ENCODE peak calls at places on chromosomes 7 and 10, in ten cellular contexts. One of them, this sample, is unnamed.
A peak's percentile ranks its signal among the peaks of the same experiment; 100 is the strongest.

GRCh38 chr10:57979986-57980385 is 287.7 kb downstream of the IPMK start:
- DNase-seq in uterus: no peak
- DNase-seq in nephron progenitor cell: no peak
- DNase-seq in H9: no peak
- DNase-seq in fibroblast of lung: no peak
- DNase-seq in right lobe of liver: no peak
- DNase-seq in progenitor cell of endocrine pancreas: no peak
- DNase-seq in mammary epithelial cell: no peak
- DNase-seq in transverse colon: no peak
- DNase-seq in HCT116: no peak
- DNase-seq in this sample: no peak

GRCh38 chr10:308572-309085 is 173.4 kb downstream of the ZMYND11 start:
- DNase-seq in uterus: no peak
- DNase-seq in nephron progenitor cell: no peak
- DNase-seq in H9: no peak
- DNase-seq in fibroblast of lung: no peak
- DNase-seq in right lobe of liver: peak; percentile 52
- DNase-seq in progenitor cell of endocrine pancreas: no peak
- DNase-seq in mammary epithelial cell: no peak
- DNase-seq in transverse colon: peak; percentile 20
- DNase-seq in HCT116: no peak
- DNase-seq in this sample: peak; percentile 75

GRCh38 chr10:24920907-24921881 is 31.2 kb downstream of the PRTFDC1 start:
- DNase-seq in uterus: peak; percentile 55
- DNase-seq in nephron progenitor cell: no peak
- DNase-seq in H9: peak; percentile 31
- DNase-seq in fibroblast of lung: peak; percentile 98
- DNase-seq in right lobe of liver: peak; percentile 57
- DNase-seq in progenitor cell of endocrine pancreas: no peak
- DNase-seq in mammary epithelial cell: peak; percentile 86
- DNase-seq in transverse colon: peak; percentile 45
- DNase-seq in HCT116: no peak
- DNase-seq in this sample: peak; percentile 40

GRCh38 chr10:58513189-58514101 is 773 bp downstream of the BICC1 start:
- DNase-seq in uterus: peak; percentile 81
- DNase-seq in nephron progenitor cell: peak; percentile 46
- DNase-seq in H9: peak; percentile 39
- DNase-seq in fibroblast of lung: peak; percentile 78
- DNase-seq in right lobe of liver: peak; percentile 23
- DNase-seq in progenitor cell of endocrine pancreas: peak; percentile 23
- DNase-seq in mammary epithelial cell: peak; percentile 62
- DNase-seq in transverse colon: peak; percentile 45
- DNase-seq in HCT116: no peak
- DNase-seq in this sample: peak; percentile 46

GRCh38 chr7:135853499-135853898 is 104.9 kb upstream of the FAM180A start:
- DNase-seq in uterus: no peak
- DNase-seq in nephron progenitor cell: no peak
- DNase-seq in H9: no peak
- DNase-seq in fibroblast of lung: no peak
- DNase-seq in right lobe of liver: no peak
- DNase-seq in progenitor cell of endocrine pancreas: no peak
- DNase-seq in mammary epithelial cell: peak; percentile 62
- DNase-seq in transverse colon: no peak
- DNase-seq in HCT116: no peak
- DNase-seq in this sample: no peak

GRCh38 chr7:127911968-127912511 is 119.2 kb downstream of the LRRC4 start:
- DNase-seq in uterus: no peak
- DNase-seq in nephron progenitor cell: no peak
- DNase-seq in H9: no peak
- DNase-seq in fibroblast of lung: no peak
- DNase-seq in right lobe of liver: no peak
- DNase-seq in progenitor cell of endocrine pancreas: no peak
- DNase-seq in mammary epithelial cell: no peak
- DNase-seq in transverse colon: no peak
- DNase-seq in HCT116: no peak
- DNase-seq in this sample: no peak

GRCh38 chr7:45120-46090 is 147.0 kb upstream of the FAM20C start:
- DNase-seq in uterus: peak; percentile 5
- DNase-seq in nephron progenitor cell: no peak
- DNase-seq in H9: no peak
- DNase-seq in fibroblast of lung: no peak
- DNase-seq in right lobe of liver: peak; percentile 6
- DNase-seq in progenitor cell of endocrine pancreas: no peak
- DNase-seq in mammary epithelial cell: no peak
- DNase-seq in transverse colon: peak; percentile 3
- DNase-seq in HCT116: no peak
- DNase-seq in this sample: peak; percentile 4

GRCh38 chr10:79067241-79068202 is 1.2 kb upstream of the ZMIZ1 start:
- DNase-seq in uterus: peak; percentile 96
- DNase-seq in nephron progenitor cell: peak; percentile 96
- DNase-seq in H9: peak; percentile 94
- DNase-seq in fibroblast of lung: peak; percentile 93
- DNase-seq in right lobe of liver: peak; percentile 89
- DNase-seq in progenitor cell of endocrine pancreas: peak; percentile 94
- DNase-seq in mammary epithelial cell: peak; percentile 86
- DNase-seq in transverse colon: peak; percentile 92
- DNase-seq in HCT116: peak; percentile 73
- DNase-seq in this sample: peak; percentile 91

GRCh38 chr10:87622290-87623004 is 37.2 kb upstream of the PAPSS2 start:
- DNase-seq in uterus: no peak
- DNase-seq in nephron progenitor cell: no peak
- DNase-seq in H9: peak; percentile 58
- DNase-seq in fibroblast of lung: no peak
- DNase-seq in right lobe of liver: no peak
- DNase-seq in progenitor cell of endocrine pancreas: no peak
- DNase-seq in mammary epithelial cell: peak; percentile 40
- DNase-seq in transverse colon: no peak
- DNase-seq in HCT116: no peak
- DNase-seq in this sample: no peak

GRCh38 chr7:29975564-29975963 is 14.0 kb downstream of the SCRN1 start:
- DNase-seq in uterus: no peak
- DNase-seq in nephron progenitor cell: no peak
- DNase-seq in H9: no peak
- DNase-seq in fibroblast of lung: no peak
- DNase-seq in right lobe of liver: no peak
- DNase-seq in progenitor cell of endocrine pancreas: no peak
- DNase-seq in mammary epithelial cell: no peak
- DNase-seq in transverse colon: no peak
- DNase-seq in HCT116: no peak
- DNase-seq in this sample: no peak

GRCh38 chr10:23918839-23919238 is 290.1 kb upstream of the KIAA1217 start:
- DNase-seq in uterus: no peak
- DNase-seq in nephron progenitor cell: no peak
- DNase-seq in H9: peak; percentile 31
- DNase-seq in fibroblast of lung: no peak
- DNase-seq in right lobe of liver: no peak
- DNase-seq in progenitor cell of endocrine pancreas: no peak
- DNase-seq in mammary epithelial cell: peak; percentile 10
- DNase-seq in transverse colon: no peak
- DNase-seq in HCT116: no peak
- DNase-seq in this sample: no peak

GRCh38 chr10:132538790-132539421 is 1.3 kb downstream of the INPP5A start:
- DNase-seq in uterus: no peak
- DNase-seq in nephron progenitor cell: no peak
- DNase-seq in H9: no peak
- DNase-seq in fibroblast of lung: no peak
- DNase-seq in right lobe of liver: peak; percentile 34
- DNase-seq in progenitor cell of endocrine pancreas: no peak
- DNase-seq in mammary epithelial cell: no peak
- DNase-seq in transverse colon: peak; percentile 10
- DNase-seq in HCT116: no peak
- DNase-seq in this sample: no peak

GRCh38 chr7:74453321-74454011 is at the start of gene GTF2IRD1:
- DNase-seq in uterus: peak; percentile 77
- DNase-seq in nephron progenitor cell: peak; percentile 77
- DNase-seq in H9: peak; percentile 73
- DNase-seq in fibroblast of lung: peak; percentile 77
- DNase-seq in right lobe of liver: peak; percentile 68
- DNase-seq in progenitor cell of endocrine pancreas: peak; percentile 38
- DNase-seq in mammary epithelial cell: peak; percentile 65
- DNase-seq in transverse colon: peak; percentile 78
- DNase-seq in HCT116: no peak
- DNase-seq in this sample: peak; percentile 68

DNA sequence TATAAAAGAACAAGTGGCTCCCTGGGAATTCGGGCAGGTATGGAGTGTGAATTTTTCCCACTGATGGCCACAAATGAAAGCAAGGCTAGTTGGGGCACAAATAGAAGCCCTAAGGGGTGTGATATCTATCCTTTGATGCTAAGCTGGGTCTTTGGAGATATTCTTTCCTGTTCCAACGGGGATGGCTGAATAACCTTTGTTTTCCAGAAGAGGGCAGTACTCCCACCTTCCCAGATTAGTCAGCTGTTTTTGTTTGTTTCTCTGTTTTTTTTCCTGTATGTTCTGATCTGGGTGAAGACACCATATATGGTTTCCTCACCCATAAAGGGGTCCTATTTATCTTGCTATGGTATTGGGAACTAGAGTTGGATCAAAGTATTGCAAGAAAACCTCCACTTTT is 947.7 kb upstream of the SORCS1 start:
- DNase-seq in uterus: no peak
- DNase-seq in nephron progenitor cell: no peak
- DNase-seq in H9: no peak
- DNase-seq in fibroblast of lung: no peak
- DNase-seq in right lobe of liver: no peak
- DNase-seq in progenitor cell of endocrine pancreas: no peak
- DNase-seq in mammary epithelial cell: peak; percentile 8
- DNase-seq in transverse colon: no peak
- DNase-seq in HCT116: no peak
- DNase-seq in this sample: no peak
- TF ChIP-seq CTCF in uterus: no peak
- TF ChIP-seq CTCF in nephron progenitor cell: peak; percentile 30
- TF ChIP-seq CTCF in H9: peak; percentile 74
- TF ChIP-seq CTCF in fibroblast of lung: no peak
- TF ChIP-seq CTCF in right lobe of liver: peak; percentile 42
- TF ChIP-seq CTCF in progenitor cell of endocrine pancreas: peak; percentile 24
- TF ChIP-seq CTCF in mammary epithelial cell: peak; percentile 47
- TF ChIP-seq CTCF in transverse colon: no peak
- TF ChIP-seq CTCF in HCT116: peak; percentile 3
- TF ChIP-seq CTCF in this sample: no peak

DNA sequence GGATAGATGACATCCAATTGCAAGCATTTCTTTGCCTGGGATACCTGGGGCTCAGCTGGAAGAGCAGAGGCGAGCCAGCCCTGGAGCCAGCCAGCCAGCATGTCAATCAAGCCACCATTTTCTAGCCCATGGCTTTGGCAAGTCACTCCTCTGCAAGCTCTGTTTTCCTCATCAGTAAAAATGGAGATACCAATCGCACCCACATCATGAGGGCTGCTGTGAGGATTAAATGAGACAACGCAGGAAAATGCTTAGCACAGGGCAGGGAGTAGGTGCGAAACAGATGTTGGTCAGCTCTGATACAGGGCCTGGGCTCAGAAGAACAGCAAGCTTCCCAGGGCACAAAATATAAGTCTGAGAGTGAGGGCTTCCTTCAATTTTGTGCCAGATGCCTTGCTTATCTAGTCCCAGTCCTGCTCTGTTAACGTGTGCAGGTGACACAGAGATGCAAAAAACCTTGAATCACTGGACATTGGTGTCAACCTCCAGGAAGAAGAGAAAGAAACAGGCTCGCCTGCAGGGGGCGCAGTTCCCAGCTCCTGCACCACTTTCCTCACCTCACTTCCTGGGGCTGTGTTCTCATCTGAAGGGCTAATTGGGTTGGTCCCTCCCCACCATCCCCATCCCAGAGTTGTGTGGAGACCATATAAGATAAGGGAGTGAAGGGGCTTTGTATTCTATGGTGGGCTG is 72.8 kb upstream of the CACUL1 start:
- DNase-seq in uterus: no peak
- DNase-seq in nephron progenitor cell: no peak
- DNase-seq in H9: no peak
- DNase-seq in fibroblast of lung: no peak
- DNase-seq in right lobe of liver: no peak
- DNase-seq in progenitor cell of endocrine pancreas: no peak
- DNase-seq in mammary epithelial cell: no peak
- DNase-seq in transverse colon: no peak
- DNase-seq in HCT116: no peak
- DNase-seq in this sample: no peak
- TF ChIP-seq CTCF in uterus: no peak
- TF ChIP-seq CTCF in nephron progenitor cell: no peak
- TF ChIP-seq CTCF in H9: peak; percentile 59
- TF ChIP-seq CTCF in fibroblast of lung: peak; percentile 12
- TF ChIP-seq CTCF in right lobe of liver: no peak
- TF ChIP-seq CTCF in progenitor cell of endocrine pancreas: peak; percentile 23
- TF ChIP-seq CTCF in mammary epithelial cell: peak; percentile 34
- TF ChIP-seq CTCF in transverse colon: no peak
- TF ChIP-seq CTCF in HCT116: peak; percentile 55
- TF ChIP-seq CTCF in this sample: no peak

GRCh38 chr7:69896100-69896499 is 297.8 kb downstream of the AUTS2 start:
- DNase-seq in uterus: no peak
- DNase-seq in nephron progenitor cell: no peak
- DNase-seq in H9: no peak
- DNase-seq in fibroblast of lung: no peak
- DNase-seq in right lobe of liver: no peak
- DNase-seq in progenitor cell of endocrine pancreas: no peak
- DNase-seq in mammary epithelial cell: no peak
- DNase-seq in transverse colon: no peak
- DNase-seq in HCT116: no peak
- DNase-seq in this sample: no peak

GRCh38 chr7:69893915-69894314 is 295.6 kb downstream of the AUTS2 start:
- DNase-seq in uterus: no peak
- DNase-seq in nephron progenitor cell: no peak
- DNase-seq in H9: no peak
- DNase-seq in fibroblast of lung: peak; percentile 24
- DNase-seq in right lobe of liver: no peak
- DNase-seq in progenitor cell of endocrine pancreas: no peak
- DNase-seq in mammary epithelial cell: no peak
- DNase-seq in transverse colon: no peak
- DNase-seq in HCT116: no peak
- DNase-seq in this sample: no peak

GRCh38 chr7:69889338-69890080 is 291.2 kb downstream of the AUTS2 start:
- DNase-seq in uterus: no peak
- DNase-seq in nephron progenitor cell: no peak
- DNase-seq in H9: no peak
- DNase-seq in fibroblast of lung: no peak
- DNase-seq in right lobe of liver: no peak
- DNase-seq in progenitor cell of endocrine pancreas: no peak
- DNase-seq in mammary epithelial cell: no peak
- DNase-seq in transverse colon: no peak
- DNase-seq in HCT116: no peak
- DNase-seq in this sample: no peak

GRCh38 chr7:69890081-69890369 is 291.8 kb downstream of the AUTS2 start:
- DNase-seq in uterus: no peak
- DNase-seq in nephron progenitor cell: no peak
- DNase-seq in H9: no peak
- DNase-seq in fibroblast of lung: no peak
- DNase-seq in right lobe of liver: no peak
- DNase-seq in progenitor cell of endocrine pancreas: no peak
- DNase-seq in mammary epithelial cell: no peak
- DNase-seq in transverse colon: no peak
- DNase-seq in HCT116: no peak
- DNase-seq in this sample: no peak

GRCh38 chr7:69892790-69893189 is 294.5 kb downstream of the AUTS2 start:
- DNase-seq in uterus: no peak
- DNase-seq in nephron progenitor cell: no peak
- DNase-seq in H9: no peak
- DNase-seq in fibroblast of lung: no peak
- DNase-seq in right lobe of liver: no peak
- DNase-seq in progenitor cell of endocrine pancreas: no peak
- DNase-seq in mammary epithelial cell: no peak
- DNase-seq in transverse colon: no peak
- DNase-seq in HCT116: no peak
- DNase-seq in this sample: no peak
- TF ChIP-seq CTCF in uterus: no peak
- TF ChIP-seq CTCF in nephron progenitor cell: no peak
- TF ChIP-seq CTCF in H9: no peak
- TF ChIP-seq CTCF in fibroblast of lung: no peak
- TF ChIP-seq CTCF in right lobe of liver: no peak
- TF ChIP-seq CTCF in progenitor cell of endocrine pancreas: no peak
- TF ChIP-seq CTCF in mammary epithelial cell: no peak
- TF ChIP-seq CTCF in transverse colon: no peak
- TF ChIP-seq CTCF in HCT116: no peak
- TF ChIP-seq CTCF in this sample: no peak

GRCh38 chr10:109647627-109648026 is 275.7 kb downstream of the XPNPEP1 start:
- DNase-seq in uterus: no peak
- DNase-seq in nephron progenitor cell: no peak
- DNase-seq in H9: no peak
- DNase-seq in fibroblast of lung: no peak
- DNase-seq in right lobe of liver: no peak
- DNase-seq in progenitor cell of endocrine pancreas: no peak
- DNase-seq in mammary epithelial cell: no peak
- DNase-seq in transverse colon: peak; percentile 14
- DNase-seq in HCT116: no peak
- DNase-seq in this sample: no peak
- TF ChIP-seq CTCF in uterus: no peak
- TF ChIP-seq CTCF in nephron progenitor cell: no peak
- TF ChIP-seq CTCF in H9: peak; percentile 45
- TF ChIP-seq CTCF in fibroblast of lung: no peak
- TF ChIP-seq CTCF in right lobe of liver: no peak
- TF ChIP-seq CTCF in progenitor cell of endocrine pancreas: no peak
- TF ChIP-seq CTCF in mammary epithelial cell: peak; percentile 26
- TF ChIP-seq CTCF in transverse colon: no peak
- TF ChIP-seq CTCF in HCT116: peak; percentile 19
- TF ChIP-seq CTCF in this sample: no peak

This sample was measured in body of pancreas.